ENCODE peak calls at places on chromosome 10, in eight cellular contexts. Q is GM12878, D is IMR-90, P is heart left ventricle, Z is pancreas, H is adipocyte, R is HepG2, J is GM23248. M is an unnamed sample.

GRCh38 chr10:13158401-13158800 is 3.0 kb upstream of the MCM10 start:
- DNase-seq in Q (no peak), D (no peak), P (no peak), Z (no peak), H (no peak), R (no peak), J (no peak), M (no peak)

GRCh38 chr10:78464856-78465221 is 431.2 kb downstream of the RPS24 start:
- DNase-seq in Q (no peak), D (no peak), P (no peak), Z (no peak), H (no peak), R (no peak), J (no peak), M (no peak)

GRCh38 chr10:119005377-119006043 is 24.0 kb upstream of the NANOS1 start:
- DNase-seq in Q (no peak), D (peak; percentile 49), P (no peak), Z (no peak), H (no peak), R (no peak), J (no peak), M (no peak)

GRCh38 chr10:126421745-126422144 is 33.5 kb upstream of the ADAM12 start:
- DNase-seq in Q (no peak), D (peak; percentile 90), P (no peak), Z (no peak), H (peak; percentile 97), R (no peak), J (peak; percentile 98), M (peak; percentile 86)

GRCh38 chr10:122207596-122207995 is 63.5 kb upstream of the BTBD16 start:
- DNase-seq in Q (no peak), D (peak; percentile 51), P (no peak), Z (no peak), H (no peak), R (no peak), J (no peak), M (no peak)

GRCh38 chr10:14806318-14806717 is 31.5 kb downstream of the CDNF start:
- DNase-seq in Q (no peak), D (no peak), P (no peak), Z (no peak), H (no peak), R (no peak), J (no peak), M (no peak)

GRCh38 chr10:89476676-89477075 is 58.7 kb downstream of the SLC16A12 start:
- DNase-seq in Q (no peak), D (peak; percentile 12), P (no peak), Z (no peak), H (peak; percentile 54), R (peak; percentile 39), J (no peak), M (no peak)

GRCh38 chr10:63506554-63506953 is 14.6 kb upstream of the REEP3 start:
- DNase-seq in Q (no peak), D (no peak), P (no peak), Z (no peak), H (no peak), R (peak; percentile 83), J (no peak), M (no peak)

GRCh38 chr10:5509236-5509635 is 9.9 kb upstream of the CALML5 start:
- DNase-seq in Q (no peak), D (no peak), P (no peak), Z (no peak), H (no peak), R (no peak), J (no peak), M (no peak)

GRCh38 chr10:96242822-96243221 is 28.5 kb downstream of the BLNK start:
- DNase-seq in Q (no peak), D (no peak), P (no peak), Z (no peak), H (no peak), R (no peak), J (no peak), M (no peak)

DNA sequence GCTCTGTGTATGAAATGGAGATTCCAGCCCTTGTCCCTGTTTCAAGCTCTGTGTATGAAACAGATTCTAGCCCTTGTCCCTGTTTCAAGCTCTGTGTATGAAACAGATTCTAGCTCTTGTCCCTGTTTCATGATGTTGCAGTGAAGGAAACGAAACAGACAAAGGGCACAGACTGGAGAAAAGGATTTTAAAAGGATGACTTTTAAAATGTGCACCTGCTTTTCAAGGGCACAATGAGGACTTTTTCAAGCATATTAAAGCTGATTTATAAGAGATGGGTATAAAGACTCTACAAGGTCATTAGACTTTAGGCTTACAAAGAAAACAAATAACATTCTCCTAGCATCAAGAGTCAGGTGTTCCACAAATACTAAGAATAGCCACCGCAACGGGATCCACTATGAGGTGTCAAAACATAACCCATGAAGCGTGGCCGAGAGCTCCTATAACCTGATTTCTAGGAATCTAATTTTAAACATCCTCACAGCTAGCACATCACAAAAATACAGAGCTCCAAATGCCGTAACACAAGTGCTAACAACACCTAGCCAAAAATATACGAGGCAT is 29.0 kb downstream of the DIP2C start:
- DNase-seq in Q (no peak), D (no peak), P (no peak), Z (no peak), H (peak; percentile 11), R (no peak), J (no peak), M (no peak)
- H3K4me3 ChIP-seq in Q (no peak overlapping the region), D (no peak overlapping the region), P (no peak overlapping the region), Z (no peak overlapping the region), H (peak overlapping the region; percentile 35), R (no peak overlapping the region), J (no peak overlapping the region), M (no peak overlapping the region)

DNA sequence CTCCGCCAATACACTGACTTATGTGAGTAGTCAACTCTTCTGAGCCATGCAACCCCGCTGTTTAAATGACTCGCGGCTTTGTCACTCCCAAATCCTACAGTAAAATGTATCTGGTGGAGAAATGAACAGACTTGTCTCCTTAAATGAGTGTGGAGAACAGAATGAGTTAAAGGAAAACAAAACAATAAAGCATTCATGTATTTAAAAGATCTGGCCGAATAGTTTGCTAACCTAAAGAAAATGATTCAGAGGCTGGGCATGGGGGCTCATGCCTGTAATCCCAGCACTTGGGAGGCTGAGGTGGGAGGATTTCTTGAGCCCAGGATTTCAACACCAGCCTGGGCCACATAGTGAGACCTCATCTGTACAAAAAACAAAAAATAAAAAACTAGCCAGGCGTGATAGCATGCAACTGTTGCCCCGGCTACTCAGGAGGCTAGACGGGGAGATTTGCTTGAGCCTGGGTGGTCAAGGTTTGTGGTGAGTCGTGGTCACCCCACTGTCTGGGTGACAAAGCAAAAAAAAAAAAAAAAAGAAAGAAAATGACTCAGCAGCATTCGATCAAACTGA is 86.5 kb upstream of the PFKP start:
- DNase-seq in Q (no peak), D (peak; percentile 76), P (no peak), Z (no peak), H (peak; percentile 59), R (no peak), J (peak; percentile 72), M (peak; percentile 73)
- H3K27me3 ChIP-seq in Q (no peaks in the 10 kb centered on the region), D (no peaks in the 10 kb centered on the region), P (peaks cover 14% of the 10 kb centered on the region), Z (no peaks in the 10 kb centered on the region), H (peaks cover 4% of the 10 kb centered on the region), R (peaks cover 4% of the 10 kb centered on the region), J (no peaks in the 10 kb centered on the region), M (no peaks in the 10 kb centered on the region)

GRCh38 chr10:97709746-97710078 is 3.8 kb upstream of the MARVELD1 start:
- DNase-seq in Q (no peak), D (no peak), P (no peak), Z (no peak), H (no peak), R (no peak), J (no peak), M (no peak)
- H3K36me3 ChIP-seq in Q (no peaks in the 10 kb centered on the region), D (no peaks in the 10 kb centered on the region), P (no peaks in the 10 kb centered on the region), Z (no peaks in the 10 kb centered on the region), H (no peaks in the 10 kb centered on the region), R (no peaks in the 10 kb centered on the region), J (no peaks in the 10 kb centered on the region), M (no peaks in the 10 kb centered on the region)

GRCh38 chr10:34740321-34740720 is 74.8 kb downstream of the PARD3 start:
- DNase-seq in Q (no peak), D (no peak), P (no peak), Z (no peak), H (no peak), R (no peak), J (no peak), M (no peak)
- H3K4me3 ChIP-seq in Q (no peak overlapping the region), D (peak overlapping the region; percentile 2), P (no peak overlapping the region), Z (no peak overlapping the region), H (peak overlapping the region; percentile 76), R (no peak overlapping the region), J (peak overlapping the region; percentile 62), M (no peak overlapping the region)

GRCh38 chr10:70284542-70285150 is 842 bp upstream of the NPFFR1 start:
- DNase-seq in Q (no peak), D (no peak), P (no peak), Z (no peak), H (no peak), R (no peak), J (no peak), M (no peak)
- H3K27me3 ChIP-seq in Q (peaks cover 7% of the 10 kb centered on the region), D (peaks cover 63% of the 10 kb centered on the region), P (peaks cover 46% of the 10 kb centered on the region), Z (no peaks in the 10 kb centered on the region), H (peaks cover 78% of the 10 kb centered on the region), R (peaks cover 7% of the 10 kb centered on the region), J (peaks cover 39% of the 10 kb centered on the region), M (peaks cover 27% of the 10 kb centered on the region)

GRCh38 chr10:97475936-97476594 is 22.2 kb downstream of the MMS19 start:
- DNase-seq in Q (no peak), D (peak; percentile 85), P (no peak), Z (no peak), H (peak; percentile 89), R (no peak), J (peak; percentile 88), M (peak; percentile 23)

GRCh38 chr10:97483526-97483925 is 14.7 kb downstream of the MMS19 start:
- DNase-seq in Q (no peak), D (peak; percentile 58), P (no peak), Z (no peak), H (peak; percentile 7), R (no peak), J (no peak), M (no peak)

GRCh38 chr10:97481071-97481470 is 17.2 kb downstream of the MMS19 start:
- DNase-seq in Q (no peak), D (peak; percentile 21), P (no peak), Z (no peak), H (no peak), R (no peak), J (no peak), M (no peak)

GRCh38 chr10:97474918-97475317 is 23.3 kb downstream of the MMS19 start:
- DNase-seq in Q (no peak), D (no peak), P (no peak), Z (no peak), H (no peak), R (no peak), J (no peak), M (no peak)

DNA sequence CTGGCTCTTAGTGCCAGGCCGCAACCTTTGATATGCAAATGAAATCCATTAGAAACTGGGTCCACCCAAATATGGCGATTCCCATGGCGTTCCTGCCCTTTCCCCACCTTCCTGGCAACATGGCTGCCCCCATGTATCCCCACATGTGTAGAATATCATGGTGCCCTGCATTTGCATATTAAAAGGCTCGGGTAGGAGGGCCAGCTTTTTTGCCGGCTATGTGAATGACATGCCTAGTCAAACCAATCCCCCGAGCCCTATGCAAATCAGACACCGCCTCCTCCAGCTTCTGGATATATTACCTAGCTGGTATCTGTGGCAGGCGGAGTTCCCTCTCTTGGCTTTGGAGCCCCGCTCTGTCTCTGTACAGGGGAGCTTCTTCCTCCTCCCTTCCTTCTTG is 18.3 kb downstream of the MMS19 start:
- DNase-seq in Q (no peak), D (no peak), P (no peak), Z (no peak), H (no peak), R (no peak), J (no peak), M (no peak)
- H3K36me3 ChIP-seq in Q (peaks cover 26% of the 10 kb centered on the region), D (peaks cover 37% of the 10 kb centered on the region), P (peaks cover 87% of the 10 kb centered on the region), Z (no peaks in the 10 kb centered on the region), H (peaks cover 65% of the 10 kb centered on the region), R (peaks cover 76% of the 10 kb centered on the region), J (peaks cover 40% of the 10 kb centered on the region), M (peaks cover 70% of the 10 kb centered on the region)